ENCODE peak calls at places on chromosomes 4 and X, in five cellular contexts. I is memory B cell, Z is SW 1271, G is mesendoderm, C is fibroblast of pulmonary artery. R is an unnamed sample.

GRCh38 chr4:76758290-76758882 is 139.6 kb downstream of the SOWAHB start:
- DNase-seq in I (no peak), Z (peak), G (peak), C (peak), R (peak)

GRCh38 chrX:49277520-49277799 is 7.9 kb downstream of the PPP1R3F start:
- DNase-seq in I (no peak), Z (no peak), G (no peak), C (no peak), R (no peak)

GRCh38 chr4:112517067-112517588 is 1.1 kb upstream of the NEUROG2 start:
- DNase-seq in I (no peak), Z (no peak), G (peak), C (no peak), R (peak)

GRCh38 chrX:12788645-12789044 is 2.6 kb upstream of the PRPS2 start:
- DNase-seq in I (no peak), Z (no peak), G (no peak), C (no peak), R (no peak)

GRCh38 chr4:38819569-38819968 is 15.0 kb upstream of the TLR1 start:
- DNase-seq in I (no peak), Z (no peak), G (no peak), C (no peak), R (no peak)

GRCh38 chr4:187046471-187046870 is 322.8 kb upstream of the FAT1 start:
- DNase-seq in I (no peak), Z (no peak), G (no peak), C (no peak), R (no peak)

GRCh38 chr4:128338634-128339355 is 51.2 kb upstream of the PGRMC2 start:
- DNase-seq in I (no peak), Z (peak), G (no peak), C (peak), R (no peak)

GRCh38 chr4:71828450-71828849 is 44.6 kb upstream of the GC start:
- DNase-seq in I (no peak), Z (no peak), G (no peak), C (no peak), R (no peak)

GRCh38 chr4:84877051-84877833 is 89.2 kb downstream of the WDFY3 start:
- DNase-seq in I (no peak), Z (peak), G (peak), C (peak), R (no peak)

GRCh38 chr4:40918330-40918729 is 168.6 kb downstream of the NSUN7 start:
- DNase-seq in I (no peak), Z (no peak), G (no peak), C (peak), R (no peak)

GRCh38 chr4:24885342-24885741 is 27.5 kb downstream of the CCDC149 start:
- DNase-seq in I (no peak), Z (no peak), G (peak), C (peak), R (no peak)

GRCh38 chrX:18545771-18546170 is 120.4 kb downstream of the CDKL5 start:
- DNase-seq in I (no peak), Z (no peak), G (no peak), C (no peak), R (no peak)

GRCh38 chrX:15500497-15500966 is at the start of gene BMX:
- DNase-seq in I (no peak), Z (no peak), G (no peak), C (peak), R (no peak)

GRCh38 chr4:100075486-100076270 is 114.6 kb downstream of the DDIT4L start:
- DNase-seq in I (no peak), Z (no peak), G (no peak), C (no peak), R (no peak)

GRCh38 chrX:69101655-69102251 is 63.5 kb downstream of the PJA1 start:
- DNase-seq in I (no peak), Z (no peak), G (no peak), C (no peak), R (no peak)

GRCh38 chr4:8820178-8821102 is 51.2 kb downstream of the HMX1 start:
- DNase-seq in I (no peak), Z (no peak), G (no peak), C (no peak), R (no peak)

GRCh38 chrX:134894373-134894895 is 96.4 kb upstream of the SMIM10 start:
- DNase-seq in I (no peak), Z (no peak), G (no peak), C (no peak), R (no peak)

GRCh38 chr4:165964591-165964990 is 91.6 kb downstream of the TLL1 start:
- DNase-seq in I (no peak), Z (no peak), G (no peak), C (no peak), R (no peak)

GRCh38 chr4:95599777-95600436 is 51.1 kb upstream of the UNC5C start:
- DNase-seq in I (no peak), Z (no peak), G (no peak), C (no peak), R (no peak)

GRCh38 chr4:68079918-68080317 is 49.8 kb downstream of the TMPRSS11F start:
- DNase-seq in I (no peak), Z (no peak), G (peak), C (no peak), R (no peak)

GRCh38 chr4:151887151-151887815 is 126.5 kb upstream of the GATB start:
- DNase-seq in I (no peak), Z (peak), G (no peak), C (no peak), R (no peak)

GRCh38 chrX:11193035-11193469 is 81.9 kb downstream of the HCCS start:
- DNase-seq in I (no peak), Z (no peak), G (no peak), C (peak), R (no peak)

GRCh38 chr4:171288816-171289432 is 524.3 kb upstream of the GALNTL6 start:
- DNase-seq in I (no peak), Z (no peak), G (no peak), C (no peak), R (no peak)

GRCh38 chr4:105474110-105474518 is 252 bp upstream of the PPA2 start:
- DNase-seq in I (no peak), Z (no peak), G (no peak), C (peak), R (peak)

GRCh38 chr4:155541716-155542115 is 124.9 kb upstream of the GUCY1A1 start:
- DNase-seq in I (no peak), Z (no peak), G (no peak), C (no peak), R (no peak)

GRCh38 chr4:7323872-7324650 is 110.7 kb downstream of the PSAPL1 start:
- DNase-seq in I (no peak), Z (peak), G (peak), C (no peak), R (peak)

GRCh38 chrX:1534321-1535168 is 2.4 kb downstream of the P2RY8 start:
- DNase-seq in I (no peak), Z (no peak), G (peak), C (no peak), R (peak)

GRCh38 chr4:123559955-123560669 is 163.5 kb downstream of the SPRY1 start:
- DNase-seq in I (no peak), Z (no peak), G (no peak), C (peak), R (no peak)

GRCh38 chr4:109729563-109730293 is at the start of gene PLA2G12A:
- DNase-seq in I (peak), Z (peak), G (peak), C (peak), R (peak)

GRCh38 chr4:139229534-139230039 is 50.4 kb downstream of the MGARP start:
- DNase-seq in I (peak), Z (peak), G (peak), C (peak), R (no peak)

GRCh38 chrX:39398215-39398972 is 597.1 kb downstream of the MID1IP1 start:
- DNase-seq in I (no peak), Z (no peak), G (no peak), C (no peak), R (no peak)

GRCh38 chr4:87055340-87055739 is 120.5 kb downstream of the AFF1 start:
- DNase-seq in I (no peak), Z (no peak), G (no peak), C (no peak), R (no peak)

R was measured in ELF-1.